ENCODE peak calls at places on chromosomes 11 and 22, in four cellular contexts. F is HepG2, P is K562, T is GM12878. V is an unnamed sample.

GRCh38 chr11:4484310-4484709 is 1.9 kb downstream of the OR52K1 start:
- DNase-seq in P (no peak), F (no peak), T (no peak), V (no peak)

GRCh38 chr11:82980292-82980691 is 78.8 kb downstream of the DDIAS start:
- DNase-seq in T (no peak), F (no peak), P (no peak), V (peak)

GRCh38 chr11:75800136-75800675 is 14.8 kb upstream of the UVRAG start:
- DNase-seq in T (no peak), P (no peak), F (no peak), V (no peak)

GRCh38 chr11:118791961-118792578 is 1.1 kb upstream of the DDX6 start:
- DNase-seq in T (no peak), P (peak), F (no peak), V (no peak)

GRCh38 chr22:32144875-32145274 is 14.2 kb downstream of the C22orf42 start:
- DNase-seq in T (no peak), F (no peak), P (no peak), V (no peak)

GRCh38 chr11:114846040-114846791 is 167.9 kb downstream of the NXPE2 start:
- DNase-seq in P (no peak), T (no peak), F (no peak), V (no peak)

GRCh38 chr22:31748490-31748889 is 1.4 kb downstream of the PRR14L start:
- DNase-seq in P (peak), T (no peak), F (no peak), V (no peak)

GRCh38 chr11:60454212-60454611 is 1.4 kb upstream of the MS4A1 start:
- DNase-seq in F (no peak), P (no peak), T (peak), V (no peak)

GRCh38 chr22:44026630-44027511 is 2.8 kb downstream of the PARVB start:
- DNase-seq in P (peak), T (peak), F (no peak), V (no peak)

GRCh38 chr11:118908931-118909618 is 16.7 kb downstream of the BCL9L start:
- DNase-seq in T (no peak), P (no peak), F (no peak), V (no peak)

GRCh38 chr11:47725445-47726442 is 10.6 kb upstream of the AGBL2 start:
- DNase-seq in T (no peak), F (peak), P (no peak), V (no peak)
- TF ChIP-seq SRF in T (no peak), F (no peak), P (no peak), V (no peak)

GRCh38 chr22:23836281-23836680 is 2.5 kb downstream of the DERL3 start:
- DNase-seq in T (no peak), F (no peak), P (no peak), V (no peak)
- H3K9ac ChIP-seq in T (no peak), F (no peak), P (no peak), V (no peak)

GRCh38 chr11:65777241-65777640 is 3.5 kb downstream of the AP5B1 start:
- DNase-seq in P (no peak), T (no peak), F (no peak), V (no peak)

GRCh38 chr11:65776710-65777141 is 4.0 kb downstream of the AP5B1 start:
- DNase-seq in P (no peak), F (no peak), T (no peak), V (no peak)

GRCh38 chr11:65774525-65775306 is 6.1 kb downstream of the AP5B1 start:
- DNase-seq in F (no peak), P (no peak), T (no peak), V (no peak)

GRCh38 chr11:65777821-65778361 is 2.9 kb downstream of the AP5B1 start:
- DNase-seq in T (no peak), P (no peak), F (no peak), V (no peak)

DNA sequence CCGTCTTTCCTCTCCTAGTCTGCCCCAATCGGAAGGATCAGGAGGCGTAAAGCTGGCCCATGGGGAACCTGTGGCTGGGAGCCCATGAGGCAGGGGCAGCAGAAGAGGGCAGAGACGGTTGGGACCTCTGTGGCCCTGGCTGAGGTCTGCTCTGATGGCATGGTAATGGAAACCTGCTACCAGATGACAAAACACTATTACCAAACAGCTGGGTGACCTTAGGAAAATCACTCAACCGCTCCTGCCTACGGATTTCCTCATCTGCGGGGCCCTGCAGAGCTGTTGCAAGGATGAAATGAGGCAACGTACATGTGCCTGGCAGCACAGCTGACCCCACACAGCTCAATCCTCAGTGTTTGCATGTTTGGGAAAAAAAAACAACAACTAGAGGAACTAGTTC is 4.6 kb downstream of the AP5B1 start:
- DNase-seq in F (peak), T (no peak), P (no peak), V (no peak)
- TF ChIP-seq REST in F (no peak), T (no peak), P (no peak), V (no peak)

GRCh38 chr11:70290341-70291065 is 20.0 kb downstream of the PPFIA1 start:
- DNase-seq in F (no peak), T (no peak), P (no peak), V (no peak)
- TF ChIP-seq SRF in F (no peak), T (no peak), P (no peak), V (no peak)

V was measured in HCT116.